ENCODE peak calls at places on chromosomes 6 and 20, in ten cellular contexts. One of them, this sample, is unnamed.

GRCh38 chr6:133339543-133340384 is 98.6 kb downstream of the EYA4 start:
- DNase-seq in cardiac muscle cell: no peak
- DNase-seq in PC-9: no peak
- DNase-seq in right cardiac atrium: no peak
- DNase-seq in ascending aorta: no peak
- DNase-seq in heart right ventricle: no peak
- DNase-seq in aorta: no peak
- DNase-seq in keratinocyte: no peak
- DNase-seq in heart left ventricle: no peak
- DNase-seq in neuronal stem cell: no peak
- DNase-seq in this sample: no peak

GRCh38 chr6:87730310-87730709 is 28.3 kb upstream of the AKIRIN2 start:
- DNase-seq in ascending aorta: no peak
- DNase-seq in heart right ventricle: peak; percentile 60
- DNase-seq in cardiac muscle cell: no peak
- DNase-seq in keratinocyte: peak; percentile 48
- DNase-seq in neuronal stem cell: no peak
- DNase-seq in PC-9: no peak
- DNase-seq in right cardiac atrium: peak; percentile 85
- DNase-seq in heart left ventricle: peak; percentile 60
- DNase-seq in aorta: no peak
- DNase-seq in this sample: no peak

GRCh38 chr20:24634855-24635254 is 165.4 kb downstream of the SYNDIG1 start:
- DNase-seq in aorta: no peak
- DNase-seq in ascending aorta: peak; percentile 58
- DNase-seq in PC-9: peak; percentile 71
- DNase-seq in neuronal stem cell: no peak
- DNase-seq in keratinocyte: no peak
- DNase-seq in cardiac muscle cell: peak; percentile 31
- DNase-seq in right cardiac atrium: no peak
- DNase-seq in heart left ventricle: no peak
- DNase-seq in heart right ventricle: no peak
- DNase-seq in this sample: peak; percentile 49

GRCh38 chr20:22768779-22769178 is 184.4 kb upstream of the FOXA2 start:
- DNase-seq in keratinocyte: no peak
- DNase-seq in ascending aorta: no peak
- DNase-seq in PC-9: peak; percentile 55
- DNase-seq in cardiac muscle cell: peak; percentile 7
- DNase-seq in right cardiac atrium: peak; percentile 51
- DNase-seq in heart right ventricle: no peak
- DNase-seq in neuronal stem cell: peak; percentile 8
- DNase-seq in aorta: no peak
- DNase-seq in heart left ventricle: no peak
- DNase-seq in this sample: no peak

GRCh38 chr6:72720464-72720863 is 98.6 kb downstream of the KCNQ5 start:
- DNase-seq in right cardiac atrium: no peak
- DNase-seq in ascending aorta: no peak
- DNase-seq in heart right ventricle: no peak
- DNase-seq in keratinocyte: no peak
- DNase-seq in aorta: no peak
- DNase-seq in neuronal stem cell: no peak
- DNase-seq in heart left ventricle: no peak
- DNase-seq in PC-9: no peak
- DNase-seq in cardiac muscle cell: no peak
- DNase-seq in this sample: no peak

GRCh38 chr6:70338775-70339174 is 35.9 kb upstream of the COL9A1 start:
- DNase-seq in right cardiac atrium: no peak
- DNase-seq in ascending aorta: no peak
- DNase-seq in heart left ventricle: no peak
- DNase-seq in neuronal stem cell: no peak
- DNase-seq in keratinocyte: no peak
- DNase-seq in PC-9: no peak
- DNase-seq in heart right ventricle: no peak
- DNase-seq in cardiac muscle cell: no peak
- DNase-seq in aorta: no peak
- DNase-seq in this sample: no peak

GRCh38 chr6:17482711-17483110 is 89.3 kb downstream of the CAP2 start:
- DNase-seq in heart right ventricle: no peak
- DNase-seq in right cardiac atrium: no peak
- DNase-seq in heart left ventricle: no peak
- DNase-seq in ascending aorta: no peak
- DNase-seq in neuronal stem cell: no peak
- DNase-seq in aorta: no peak
- DNase-seq in keratinocyte: no peak
- DNase-seq in cardiac muscle cell: no peak
- DNase-seq in PC-9: no peak
- DNase-seq in this sample: no peak

GRCh38 chr20:57837208-57838035 is 127.6 kb upstream of the PMEPA1 start:
- DNase-seq in keratinocyte: no peak
- DNase-seq in aorta: no peak
- DNase-seq in right cardiac atrium: no peak
- DNase-seq in heart left ventricle: no peak
- DNase-seq in ascending aorta: no peak
- DNase-seq in PC-9: no peak
- DNase-seq in heart right ventricle: no peak
- DNase-seq in neuronal stem cell: no peak
- DNase-seq in cardiac muscle cell: no peak
- DNase-seq in this sample: no peak

GRCh38 chr6:87806635-87807034 is 104.6 kb upstream of the AKIRIN2 start:
- DNase-seq in ascending aorta: no peak
- DNase-seq in right cardiac atrium: no peak
- DNase-seq in heart right ventricle: no peak
- DNase-seq in PC-9: no peak
- DNase-seq in cardiac muscle cell: no peak
- DNase-seq in keratinocyte: no peak
- DNase-seq in aorta: no peak
- DNase-seq in neuronal stem cell: no peak
- DNase-seq in heart left ventricle: no peak
- DNase-seq in this sample: no peak

GRCh38 chr6:158072083-158072721 is 90.5 kb downstream of the SYNJ2 start:
- DNase-seq in heart right ventricle: peak; percentile 77
- DNase-seq in aorta: peak; percentile 93
- DNase-seq in right cardiac atrium: peak; percentile 89
- DNase-seq in keratinocyte: no peak
- DNase-seq in cardiac muscle cell: peak; percentile 75
- DNase-seq in heart left ventricle: peak; percentile 68
- DNase-seq in ascending aorta: peak; percentile 88
- DNase-seq in neuronal stem cell: peak; percentile 58
- DNase-seq in PC-9: no peak
- DNase-seq in this sample: peak; percentile 89

GRCh38 chr6:92361990-92362770 is 1057.2 kb downstream of the EPHA7 start:
- DNase-seq in cardiac muscle cell: no peak
- DNase-seq in PC-9: no peak
- DNase-seq in keratinocyte: no peak
- DNase-seq in ascending aorta: no peak
- DNase-seq in right cardiac atrium: no peak
- DNase-seq in heart left ventricle: no peak
- DNase-seq in heart right ventricle: no peak
- DNase-seq in aorta: no peak
- DNase-seq in neuronal stem cell: no peak
- DNase-seq in this sample: no peak

GRCh38 chr20:64269604-64270411 is 14.3 kb downstream of the PCMTD2 start:
- DNase-seq in neuronal stem cell: no peak
- DNase-seq in ascending aorta: peak; percentile 61
- DNase-seq in cardiac muscle cell: no peak
- DNase-seq in right cardiac atrium: no peak
- DNase-seq in heart right ventricle: no peak
- DNase-seq in aorta: no peak
- DNase-seq in PC-9: peak; percentile 22
- DNase-seq in keratinocyte: no peak
- DNase-seq in heart left ventricle: no peak
- DNase-seq in this sample: peak; percentile 67

GRCh38 chr6:152124432-152125074 is 317.1 kb downstream of the ESR1 start:
- DNase-seq in keratinocyte: no peak
- DNase-seq in PC-9: peak; percentile 47
- DNase-seq in heart right ventricle: no peak
- DNase-seq in right cardiac atrium: no peak
- DNase-seq in heart left ventricle: no peak
- DNase-seq in cardiac muscle cell: peak; percentile 62
- DNase-seq in aorta: no peak
- DNase-seq in neuronal stem cell: peak; percentile 20
- DNase-seq in ascending aorta: no peak
- DNase-seq in this sample: no peak

GRCh38 chr6:84197708-84198107 is 29.7 kb downstream of the CEP162 start:
- DNase-seq in aorta: no peak
- DNase-seq in PC-9: no peak
- DNase-seq in right cardiac atrium: no peak
- DNase-seq in heart right ventricle: no peak
- DNase-seq in heart left ventricle: no peak
- DNase-seq in keratinocyte: no peak
- DNase-seq in neuronal stem cell: no peak
- DNase-seq in ascending aorta: no peak
- DNase-seq in cardiac muscle cell: no peak
- DNase-seq in this sample: no peak

GRCh38 chr6:144469144-144469575 is 184.0 kb downstream of the UTRN start:
- DNase-seq in heart left ventricle: no peak
- DNase-seq in heart right ventricle: no peak
- DNase-seq in cardiac muscle cell: no peak
- DNase-seq in PC-9: no peak
- DNase-seq in right cardiac atrium: no peak
- DNase-seq in aorta: no peak
- DNase-seq in keratinocyte: no peak
- DNase-seq in neuronal stem cell: no peak
- DNase-seq in ascending aorta: no peak
- DNase-seq in this sample: no peak

GRCh38 chr20:50151034-50151743 is 2.3 kb downstream of the PEDS1 start:
- DNase-seq in aorta: no peak
- DNase-seq in neuronal stem cell: no peak
- DNase-seq in PC-9: peak; percentile 87
- DNase-seq in keratinocyte: no peak
- DNase-seq in ascending aorta: no peak
- DNase-seq in right cardiac atrium: peak; percentile 29
- DNase-seq in heart left ventricle: no peak
- DNase-seq in cardiac muscle cell: no peak
- DNase-seq in heart right ventricle: no peak
- DNase-seq in this sample: no peak
- H3K4me3 ChIP-seq in aorta: no peak overlapping the region
- H3K4me3 ChIP-seq in neuronal stem cell: no peak overlapping the region
- H3K4me3 ChIP-seq in PC-9: peak overlapping the region; percentile 21
- H3K4me3 ChIP-seq in keratinocyte: peak overlapping the region; percentile 57
- H3K4me3 ChIP-seq in ascending aorta: peak overlapping the region; percentile 84
- H3K4me3 ChIP-seq in right cardiac atrium: no peak overlapping the region
- H3K4me3 ChIP-seq in heart left ventricle: no peak overlapping the region
- H3K4me3 ChIP-seq in cardiac muscle cell: no peak overlapping the region
- H3K4me3 ChIP-seq in heart right ventricle: no peak overlapping the region
- H3K4me3 ChIP-seq in this sample: no peak overlapping the region

DNA sequence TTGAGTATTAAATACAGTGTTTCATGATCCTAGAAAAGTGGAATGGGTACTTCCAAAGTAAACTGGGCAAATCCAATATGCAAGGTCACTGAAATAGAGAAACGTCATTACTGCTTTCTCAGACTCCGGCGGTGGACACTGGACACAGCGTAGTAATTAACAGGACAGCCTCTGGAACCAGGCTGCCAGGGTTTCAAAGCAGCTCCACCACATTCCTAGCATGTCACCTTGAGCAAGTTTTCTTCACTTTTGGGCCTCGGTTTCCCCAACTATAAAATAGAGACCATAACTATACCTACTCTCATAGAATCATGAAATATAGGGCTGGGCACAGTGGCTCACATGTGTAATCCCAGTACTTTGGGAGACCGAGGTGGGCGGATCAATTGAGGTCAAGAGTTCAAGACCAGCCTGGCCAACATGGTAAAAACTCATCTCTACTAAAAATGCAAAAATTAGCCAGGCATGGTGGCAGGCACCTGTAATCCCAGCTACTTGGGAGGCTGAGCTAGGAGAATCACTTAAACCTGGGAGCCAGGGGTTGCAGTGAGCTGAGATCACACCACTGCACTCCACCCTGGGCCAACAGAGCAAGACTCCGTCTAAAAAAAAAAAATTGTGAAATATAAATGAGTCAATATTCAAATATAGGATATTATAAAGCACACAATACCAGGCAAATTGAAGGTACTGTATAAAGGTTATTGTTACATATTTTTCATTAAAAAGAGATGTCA is 24.9 kb downstream of the ARHGAP18 start:
- DNase-seq in heart right ventricle: no peak
- DNase-seq in cardiac muscle cell: no peak
- DNase-seq in right cardiac atrium: no peak
- DNase-seq in ascending aorta: no peak
- DNase-seq in keratinocyte: no peak
- DNase-seq in PC-9: no peak
- DNase-seq in heart left ventricle: no peak
- DNase-seq in neuronal stem cell: no peak
- DNase-seq in aorta: no peak
- DNase-seq in this sample: no peak
- H3K4me1 ChIP-seq in heart right ventricle: peaks cover 65% of the 10 kb centered on the region
- H3K4me1 ChIP-seq in cardiac muscle cell: no peaks in the 10 kb centered on the region
- H3K4me1 ChIP-seq in right cardiac atrium: peaks cover 9% of the 10 kb centered on the region
- H3K4me1 ChIP-seq in ascending aorta: peaks cover 11% of the 10 kb centered on the region
- H3K4me1 ChIP-seq in keratinocyte: peaks cover 82% of the 10 kb centered on the region
- H3K4me1 ChIP-seq in PC-9: peaks cover 22% of the 10 kb centered on the region
- H3K4me1 ChIP-seq in heart left ventricle: peaks cover 59% of the 10 kb centered on the region
- H3K4me1 ChIP-seq in neuronal stem cell: peaks cover 7% of the 10 kb centered on the region
- H3K4me1 ChIP-seq in aorta: peaks cover 2% of the 10 kb centered on the region
- H3K4me1 ChIP-seq in this sample: peaks cover 10% of the 10 kb centered on the region

DNA sequence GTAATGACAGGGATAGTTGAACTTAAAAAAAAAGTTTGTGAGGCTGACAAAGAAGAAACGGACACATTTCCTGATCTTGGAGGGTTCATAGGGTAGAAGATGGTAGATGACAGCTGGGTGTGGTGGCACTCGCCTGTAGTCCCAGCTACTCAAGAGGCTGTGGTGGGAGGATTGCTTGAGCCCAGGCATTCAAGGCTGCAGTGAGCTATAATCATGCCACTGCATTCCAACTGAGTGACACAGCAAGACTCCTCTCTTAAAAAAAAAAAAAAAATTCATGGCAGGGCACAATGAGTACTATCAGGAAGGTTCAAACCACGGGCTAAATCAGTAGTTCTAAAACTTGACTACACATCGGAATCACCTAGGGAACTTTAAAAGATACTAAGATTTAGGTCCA is 2.0 kb upstream of the MICA start:
- DNase-seq in ascending aorta: peak; percentile 81
- DNase-seq in keratinocyte: peak; percentile 65
- DNase-seq in right cardiac atrium: peak; percentile 62
- DNase-seq in neuronal stem cell: no peak
- DNase-seq in PC-9: peak; percentile 81
- DNase-seq in aorta: no peak
- DNase-seq in cardiac muscle cell: no peak
- DNase-seq in heart right ventricle: no peak
- DNase-seq in heart left ventricle: no peak
- DNase-seq in this sample: peak; percentile 64
- H3K4me3 ChIP-seq in ascending aorta: peak overlapping the region; percentile 68
- H3K4me3 ChIP-seq in keratinocyte: peak overlapping the region; percentile 85
- H3K4me3 ChIP-seq in right cardiac atrium: peak overlapping the region; percentile 95
- H3K4me3 ChIP-seq in neuronal stem cell: no peak overlapping the region
- H3K4me3 ChIP-seq in PC-9: peak overlapping the region; percentile 67
- H3K4me3 ChIP-seq in aorta: peak overlapping the region; percentile 60
- H3K4me3 ChIP-seq in cardiac muscle cell: no peak overlapping the region
- H3K4me3 ChIP-seq in heart right ventricle: peak overlapping the region; percentile 74
- H3K4me3 ChIP-seq in heart left ventricle: peak overlapping the region; percentile 86
- H3K4me3 ChIP-seq in this sample: peak overlapping the region; percentile 79

DNA sequence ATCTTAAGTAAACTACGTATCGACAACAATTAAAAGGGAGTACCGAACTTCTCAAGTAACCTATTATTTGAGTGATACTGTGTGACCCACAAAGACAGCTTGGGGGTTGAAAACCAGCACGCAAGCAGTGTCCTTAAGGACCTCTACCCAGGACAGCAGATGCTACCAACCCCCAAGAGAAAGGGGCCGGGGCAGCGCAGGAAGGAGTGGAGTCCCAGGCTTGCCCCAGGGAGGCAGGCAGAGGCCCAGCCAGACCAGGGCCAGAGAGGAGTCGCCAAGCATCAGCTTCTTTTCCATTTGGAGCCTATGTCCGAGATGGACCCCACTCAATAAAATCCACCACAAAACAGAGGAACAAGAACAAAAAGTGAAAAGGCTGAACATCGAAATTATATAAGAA is 11.9 kb downstream of the DIDO1 start:
- DNase-seq in keratinocyte: no peak
- DNase-seq in ascending aorta: no peak
- DNase-seq in neuronal stem cell: no peak
- DNase-seq in heart right ventricle: no peak
- DNase-seq in heart left ventricle: no peak
- DNase-seq in PC-9: no peak
- DNase-seq in aorta: peak; percentile 53
- DNase-seq in cardiac muscle cell: no peak
- DNase-seq in right cardiac atrium: no peak
- DNase-seq in this sample: no peak
- H3K4me1 ChIP-seq in keratinocyte: peaks cover 4% of the 10 kb centered on the region
- H3K4me1 ChIP-seq in ascending aorta: peaks cover 48% of the 10 kb centered on the region
- H3K4me1 ChIP-seq in neuronal stem cell: peaks cover 47% of the 10 kb centered on the region
- H3K4me1 ChIP-seq in heart right ventricle: peaks cover 75% of the 10 kb centered on the region
- H3K4me1 ChIP-seq in heart left ventricle: peaks cover 77% of the 10 kb centered on the region
- H3K4me1 ChIP-seq in PC-9: no peaks in the 10 kb centered on the region
- H3K4me1 ChIP-seq in aorta: peaks cover 8% of the 10 kb centered on the region
- H3K4me1 ChIP-seq in cardiac muscle cell: peaks cover 20% of the 10 kb centered on the region
- H3K4me1 ChIP-seq in right cardiac atrium: peaks cover 19% of the 10 kb centered on the region
- H3K4me1 ChIP-seq in this sample: peaks cover 27% of the 10 kb centered on the region